ENCODE peak calls at places on chromosomes 1 and 21, in five cellular contexts. One of them, this sample, is unnamed. For H3K4me1, the result is how much of the 10 kb centered on the place peaks cover.

GRCh38 chr1:160550572-160551034 is 27.5 kb upstream of the SLAMF6 start:
- DNase-seq in endodermal cell: peak
- DNase-seq in psoas muscle: no peak
- DNase-seq in fibroblast of lung: no peak
- DNase-seq in Karpas-422: peak
- DNase-seq in this sample: peak

GRCh38 chr21:15823486-15824150 is 93.8 kb downstream of the USP25 start:
- DNase-seq in endodermal cell: no peak
- DNase-seq in psoas muscle: no peak
- DNase-seq in fibroblast of lung: no peak
- DNase-seq in Karpas-422: peak
- DNase-seq in this sample: no peak

GRCh38 chr1:202561726-202562442 is 148.4 kb downstream of the SYT2 start:
- DNase-seq in endodermal cell: no peak
- DNase-seq in psoas muscle: no peak
- DNase-seq in fibroblast of lung: no peak
- DNase-seq in Karpas-422: no peak
- DNase-seq in this sample: no peak

GRCh38 chr1:74693473-74693872 is 19.9 kb upstream of the ERICH3 start:
- DNase-seq in endodermal cell: no peak
- DNase-seq in psoas muscle: no peak
- DNase-seq in fibroblast of lung: no peak
- DNase-seq in Karpas-422: no peak
- DNase-seq in this sample: no peak

GRCh38 chr1:223136086-223136485 is 7.0 kb downstream of the TLR5 start:
- DNase-seq in endodermal cell: peak
- DNase-seq in psoas muscle: no peak
- DNase-seq in fibroblast of lung: no peak
- DNase-seq in Karpas-422: peak
- DNase-seq in this sample: no peak

GRCh38 chr1:1347663-1348419 is 1.4 kb downstream of the DVL1 start:
- DNase-seq in endodermal cell: peak
- DNase-seq in psoas muscle: peak
- DNase-seq in fibroblast of lung: no peak
- DNase-seq in Karpas-422: peak
- DNase-seq in this sample: peak

GRCh38 chr21:33434770-33435360 is 31.7 kb downstream of the IFNGR2 start:
- DNase-seq in endodermal cell: no peak
- DNase-seq in psoas muscle: no peak
- DNase-seq in fibroblast of lung: peak
- DNase-seq in Karpas-422: no peak
- DNase-seq in this sample: no peak

GRCh38 chr1:219317762-219318353 is 144.2 kb downstream of the LYPLAL1 start:
- DNase-seq in endodermal cell: peak
- DNase-seq in psoas muscle: no peak
- DNase-seq in fibroblast of lung: no peak
- DNase-seq in Karpas-422: peak
- DNase-seq in this sample: no peak

GRCh38 chr1:239126881-239127280 is 259.5 kb upstream of the CHRM3 start:
- DNase-seq in endodermal cell: no peak
- DNase-seq in psoas muscle: no peak
- DNase-seq in fibroblast of lung: no peak
- DNase-seq in Karpas-422: no peak
- DNase-seq in this sample: no peak

GRCh38 chr1:24897263-24898151 is 32.6 kb downstream of the RUNX3 start:
- DNase-seq in endodermal cell: no peak
- DNase-seq in psoas muscle: no peak
- DNase-seq in fibroblast of lung: no peak
- DNase-seq in Karpas-422: no peak
- DNase-seq in this sample: no peak

GRCh38 chr1:58231204-58231603 is 315.3 kb downstream of the OMA1 start:
- DNase-seq in endodermal cell: no peak
- DNase-seq in psoas muscle: no peak
- DNase-seq in fibroblast of lung: no peak
- DNase-seq in Karpas-422: peak
- DNase-seq in this sample: no peak

GRCh38 chr21:38498057-38498833 is at the start of gene ERG:
- DNase-seq in endodermal cell: no peak
- DNase-seq in psoas muscle: no peak
- DNase-seq in fibroblast of lung: no peak
- DNase-seq in Karpas-422: no peak
- DNase-seq in this sample: no peak

GRCh38 chr1:61455400-61455799 is 269.5 kb downstream of the TM2D1 start:
- DNase-seq in endodermal cell: no peak
- DNase-seq in psoas muscle: no peak
- DNase-seq in fibroblast of lung: no peak
- DNase-seq in Karpas-422: no peak
- DNase-seq in this sample: no peak

GRCh38 chr1:93584238-93585003 is 97.2 kb downstream of the BCAR3 start:
- DNase-seq in endodermal cell: peak
- DNase-seq in psoas muscle: no peak
- DNase-seq in fibroblast of lung: no peak
- DNase-seq in Karpas-422: no peak
- DNase-seq in this sample: no peak

GRCh38 chr1:55893155-55893554 is 678.0 kb upstream of the USP24 start:
- DNase-seq in endodermal cell: no peak
- DNase-seq in psoas muscle: no peak
- DNase-seq in fibroblast of lung: peak
- DNase-seq in Karpas-422: peak
- DNase-seq in this sample: no peak

GRCh38 chr1:43822040-43822439 is 111.6 kb upstream of the ARTN start:
- DNase-seq in endodermal cell: no peak
- DNase-seq in psoas muscle: no peak
- DNase-seq in fibroblast of lung: peak
- DNase-seq in Karpas-422: no peak
- DNase-seq in this sample: no peak

GRCh38 chr21:44335266-44336059 is 3.7 kb downstream of the CFAP410 start:
- DNase-seq in endodermal cell: no peak
- DNase-seq in psoas muscle: no peak
- DNase-seq in fibroblast of lung: no peak
- DNase-seq in Karpas-422: no peak
- DNase-seq in this sample: no peak

GRCh38 chr1:226674892-226675719 is 64.0 kb downstream of the ITPKB start:
- DNase-seq in endodermal cell: no peak
- DNase-seq in psoas muscle: no peak
- DNase-seq in fibroblast of lung: peak
- DNase-seq in Karpas-422: peak
- DNase-seq in this sample: no peak

GRCh38 chr1:219066631-219067349 is 106.9 kb upstream of the LYPLAL1 start:
- DNase-seq in endodermal cell: no peak
- DNase-seq in psoas muscle: no peak
- DNase-seq in fibroblast of lung: peak
- DNase-seq in Karpas-422: peak
- DNase-seq in this sample: no peak

DNA sequence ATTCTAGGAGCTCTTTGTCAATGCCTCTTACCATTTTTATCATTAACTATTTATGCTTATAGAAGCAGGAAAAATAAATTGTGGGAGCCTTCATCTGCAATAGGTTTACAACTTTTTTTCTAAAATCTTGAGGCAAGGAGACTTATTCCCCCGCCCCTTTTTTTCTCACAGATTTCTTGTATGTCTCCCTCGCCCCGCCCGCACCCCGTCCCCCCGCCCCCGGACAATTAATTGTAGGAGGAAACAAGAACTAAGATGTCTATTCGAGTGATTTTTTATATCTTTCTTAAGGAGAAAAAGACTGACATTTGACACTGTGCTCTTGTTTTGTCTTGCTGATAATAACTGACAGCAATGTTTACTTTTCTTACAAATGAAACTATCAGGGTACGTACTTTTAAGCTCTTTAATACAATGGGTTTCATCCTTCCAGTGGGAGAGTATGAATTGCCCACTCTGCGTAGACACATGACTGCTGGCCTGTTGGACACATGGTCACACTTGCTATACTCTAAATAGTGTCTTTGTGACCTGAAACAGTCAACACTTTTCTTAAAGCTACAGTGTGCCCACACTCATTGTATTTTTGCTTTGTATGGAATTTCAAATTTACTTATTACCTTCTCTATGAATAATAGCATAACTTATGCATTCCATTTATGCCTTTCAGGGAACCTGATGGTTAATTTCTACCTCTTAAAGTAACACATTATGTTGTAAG is 1.5 kb upstream of the IVNS1ABP start:
- DNase-seq in endodermal cell: no peak
- DNase-seq in psoas muscle: no peak
- DNase-seq in fibroblast of lung: no peak
- DNase-seq in Karpas-422: no peak
- DNase-seq in this sample: no peak
- H3K4me1 ChIP-seq in endodermal cell: under half
- H3K4me1 ChIP-seq in psoas muscle: under half
- H3K4me1 ChIP-seq in fibroblast of lung: under half
- H3K4me1 ChIP-seq in Karpas-422: under half
- H3K4me1 ChIP-seq in this sample: under half

GRCh38 chr1:15155191-15155590 is 1.6 kb downstream of the TMEM51 start:
- DNase-seq in endodermal cell: no peak
- DNase-seq in psoas muscle: no peak
- DNase-seq in fibroblast of lung: no peak
- DNase-seq in Karpas-422: no peak
- DNase-seq in this sample: no peak

GRCh38 chr1:15157524-15158399 is 4.2 kb downstream of the TMEM51 start:
- DNase-seq in endodermal cell: no peak
- DNase-seq in psoas muscle: no peak
- DNase-seq in fibroblast of lung: no peak
- DNase-seq in Karpas-422: no peak
- DNase-seq in this sample: no peak

GRCh38 chr1:15155760-15156743 is 2.5 kb downstream of the TMEM51 start:
- DNase-seq in endodermal cell: no peak
- DNase-seq in psoas muscle: no peak
- DNase-seq in fibroblast of lung: peak
- DNase-seq in Karpas-422: no peak
- DNase-seq in this sample: no peak

GRCh38 chr1:15158506-15159165 is 5.1 kb downstream of the TMEM51 start:
- DNase-seq in endodermal cell: no peak
- DNase-seq in psoas muscle: no peak
- DNase-seq in fibroblast of lung: peak
- DNase-seq in Karpas-422: no peak
- DNase-seq in this sample: no peak

DNA sequence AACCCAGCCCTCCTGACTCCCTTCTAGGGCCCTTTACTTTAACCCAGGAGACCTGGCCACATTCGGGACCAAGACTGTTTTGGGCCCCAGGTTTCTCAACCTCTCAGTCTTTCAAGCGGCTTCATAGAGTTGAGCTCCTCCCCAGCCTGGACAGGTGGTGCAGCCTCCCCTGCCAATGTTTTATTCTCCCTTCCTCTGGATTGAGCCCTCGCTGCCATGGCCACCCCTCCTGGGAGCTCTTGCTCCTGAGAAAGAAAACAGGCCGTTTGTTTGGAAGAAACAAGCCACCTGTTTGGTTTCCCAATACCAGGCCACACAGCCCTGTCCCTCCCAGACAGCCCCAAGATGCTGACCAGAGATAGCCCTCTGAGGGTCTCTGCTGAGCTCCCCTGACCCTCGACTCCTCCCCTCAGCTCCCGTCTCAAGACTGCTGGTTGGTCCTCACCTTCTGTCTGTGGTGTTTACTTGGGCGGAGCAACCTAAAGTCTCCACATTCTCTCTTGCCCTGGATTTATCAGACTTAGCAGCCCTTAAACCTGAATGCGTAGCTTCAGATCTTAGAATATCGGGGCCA is 3.3 kb downstream of the TMEM51 start:
- DNase-seq in endodermal cell: peak
- DNase-seq in psoas muscle: no peak
- DNase-seq in fibroblast of lung: no peak
- DNase-seq in Karpas-422: no peak
- DNase-seq in this sample: no peak
- H3K4me1 ChIP-seq in endodermal cell: under half
- H3K4me1 ChIP-seq in psoas muscle: under half
- H3K4me1 ChIP-seq in fibroblast of lung: under half
- H3K4me1 ChIP-seq in Karpas-422: under half
- H3K4me1 ChIP-seq in this sample: half or more

DNA sequence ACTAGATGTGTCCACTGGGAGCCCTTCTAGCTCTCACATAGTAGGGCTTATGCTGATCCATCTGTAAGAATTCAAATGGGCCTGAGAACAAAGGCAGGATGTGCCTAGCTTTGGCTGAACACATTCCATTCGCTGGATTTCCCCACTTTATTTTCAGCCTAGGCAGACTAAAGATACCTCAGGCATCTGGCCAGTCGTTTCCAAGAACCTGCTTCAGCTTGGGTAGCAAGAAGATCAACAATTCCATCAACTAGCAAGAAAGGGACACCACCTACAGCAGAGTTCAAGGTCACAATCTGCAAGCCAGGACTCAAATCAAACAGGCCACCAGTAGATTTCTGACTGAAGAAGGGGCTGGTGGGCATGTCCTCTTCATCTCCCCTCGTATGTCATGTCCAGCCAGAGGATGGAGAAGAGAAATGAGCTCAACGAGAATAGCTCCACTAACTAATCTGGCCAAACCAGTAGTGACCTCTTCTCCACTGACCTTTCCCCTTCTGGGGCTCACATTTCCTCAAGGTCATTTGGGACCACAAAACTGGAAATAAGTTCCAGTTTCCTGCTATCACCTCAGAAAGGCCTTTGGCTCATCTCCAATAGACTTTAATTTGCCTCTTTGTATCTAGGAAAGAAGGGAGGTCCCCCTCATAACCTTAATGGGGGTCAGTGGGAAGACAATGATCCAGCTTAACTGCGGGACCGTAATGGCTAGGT is 14.2 kb downstream of the TXNIP start:
- DNase-seq in endodermal cell: peak
- DNase-seq in psoas muscle: no peak
- DNase-seq in fibroblast of lung: no peak
- DNase-seq in Karpas-422: no peak
- DNase-seq in this sample: peak
- H3K4me1 ChIP-seq in endodermal cell: under half
- H3K4me1 ChIP-seq in psoas muscle: half or more
- H3K4me1 ChIP-seq in fibroblast of lung: under half
- H3K4me1 ChIP-seq in Karpas-422: under half
- H3K4me1 ChIP-seq in this sample: half or more

GRCh38 chr1:214028095-214028494 is 40.3 kb downstream of the PROX1 start:
- DNase-seq in endodermal cell: no peak
- DNase-seq in psoas muscle: no peak
- DNase-seq in fibroblast of lung: no peak
- DNase-seq in Karpas-422: no peak
- DNase-seq in this sample: no peak

GRCh38 chr1:214028999-214029406 is 41.2 kb downstream of the PROX1 start:
- DNase-seq in endodermal cell: no peak
- DNase-seq in psoas muscle: no peak
- DNase-seq in fibroblast of lung: no peak
- DNase-seq in Karpas-422: no peak
- DNase-seq in this sample: no peak

GRCh38 chr1:214031267-214031650 is 43.5 kb downstream of the PROX1 start:
- DNase-seq in endodermal cell: peak
- DNase-seq in psoas muscle: no peak
- DNase-seq in fibroblast of lung: no peak
- DNase-seq in Karpas-422: no peak
- DNase-seq in this sample: no peak

GRCh38 chr1:214028569-214028968 is 40.8 kb downstream of the PROX1 start:
- DNase-seq in endodermal cell: no peak
- DNase-seq in psoas muscle: no peak
- DNase-seq in fibroblast of lung: no peak
- DNase-seq in Karpas-422: no peak
- DNase-seq in this sample: no peak

DNA sequence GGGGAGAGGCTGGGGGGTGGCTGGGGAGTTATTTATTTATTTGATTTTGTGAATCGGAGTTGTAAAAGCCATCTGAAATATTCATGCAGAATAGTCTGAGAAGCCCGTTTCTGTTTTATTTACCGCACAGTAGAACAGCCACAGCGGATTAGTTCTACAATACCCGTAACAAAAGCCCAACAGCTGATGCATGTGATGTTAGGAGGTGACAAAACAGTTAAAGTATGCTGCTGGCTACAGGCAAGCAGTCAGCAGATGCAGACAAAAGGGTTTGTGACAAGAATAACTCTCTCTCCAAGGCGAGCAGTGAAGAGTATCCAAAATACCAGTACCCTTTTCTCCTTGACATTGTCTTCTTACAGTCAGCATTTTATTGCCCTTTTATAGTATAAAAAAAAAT is 42.0 kb downstream of the PROX1 start:
- DNase-seq in endodermal cell: peak
- DNase-seq in psoas muscle: no peak
- DNase-seq in fibroblast of lung: no peak
- DNase-seq in Karpas-422: no peak
- DNase-seq in this sample: no peak
- H3K4me1 ChIP-seq in endodermal cell: under half
- H3K4me1 ChIP-seq in psoas muscle: under half
- H3K4me1 ChIP-seq in fibroblast of lung: under half
- H3K4me1 ChIP-seq in Karpas-422: under half
- H3K4me1 ChIP-seq in this sample: under half

This sample was measured in left lung.